ENCODE peak calls at places on chromosomes 5 and 9, in four cellular contexts. Y is breast epithelium, H is anterior cingulate cortex, A is fibroblast of mammary gland. N is an unnamed sample.
A peak's percentile ranks its signal among the peaks of the same experiment; 100 is the strongest.

GRCh38 chr9:136859821-136860269 is 6.3 kb downstream of the EDF1 start:
- DNase-seq in Y (no peak), H (no peak), A (no peak), N (no peak)

GRCh38 chr9:90921104-90921503 is 119.5 kb downstream of the SYK start:
- DNase-seq in Y (peak; percentile 95), H (no peak), A (no peak), N (no peak)

GRCh38 chr5:118208031-118208453 is 780.3 kb downstream of the DTWD2 start:
- DNase-seq in Y (no peak), A (no peak), H (no peak), N (no peak)

GRCh38 chr5:16855475-16855874 is 80.6 kb downstream of the MYO10 start:
- DNase-seq in A (peak; percentile 68), Y (no peak), H (no peak), N (no peak)

GRCh38 chr5:134003957-134004625 is 684 bp downstream of the VDAC1 start:
- DNase-seq in A (peak; percentile 54), Y (peak; percentile 53), H (peak; percentile 22), N (peak; percentile 78)

GRCh38 chr9:130041648-130042405 is 1.2 kb downstream of the FNBP1 start:
- DNase-seq in Y (no peak), A (no peak), H (no peak), N (no peak)

GRCh38 chr9:133460405-133461175 is 812 bp downstream of the CACFD1 start:
- DNase-seq in Y (peak; percentile 75), A (no peak), H (peak; percentile 16), N (peak; percentile 86)

GRCh38 chr5:34480810-34481528 is 175.2 kb upstream of the RAI14 start:
- DNase-seq in H (no peak), Y (no peak), A (no peak), N (no peak)

GRCh38 chr9:88954073-88954472 is 37.2 kb upstream of the S1PR3 start:
- DNase-seq in Y (no peak), A (peak; percentile 50), H (no peak), N (no peak)

GRCh38 chr5:138490648-138491283 is 25.5 kb downstream of the EGR1 start:
- DNase-seq in H (no peak), Y (no peak), A (no peak), N (no peak)

GRCh38 chr9:112198646-112199045 is 23.5 kb upstream of the SUSD1 start:
- DNase-seq in Y (no peak), H (no peak), A (no peak), N (no peak)

GRCh38 chr9:91376239-91376638 is 14.5 kb upstream of the AUH start:
- DNase-seq in H (no peak), A (peak; percentile 17), Y (no peak), N (no peak)

GRCh38 chr5:61280766-61281427 is 51.2 kb upstream of the ZSWIM6 start:
- DNase-seq in H (no peak), A (no peak), Y (no peak), N (no peak)

GRCh38 chr9:105881654-105882349 is 187.5 kb downstream of the TMEM38B start:
- DNase-seq in Y (peak; percentile 48), A (peak; percentile 54), H (peak; percentile 35), N (peak; percentile 48)

GRCh38 chr5:154813736-154814135 is 36.7 kb downstream of the FAXDC2 start:
- DNase-seq in H (no peak), Y (no peak), A (no peak), N (no peak)

GRCh38 chr9:108468364-108468763 is 387.4 kb downstream of the ACTL7B start:
- DNase-seq in A (peak; percentile 59), H (no peak), Y (no peak), N (peak; percentile 22)

GRCh38 chr5:150801117-150801927 is 22.8 kb downstream of the SMIM3 start:
- DNase-seq in A (peak; percentile 80), Y (no peak), H (no peak), N (peak; percentile 42)

GRCh38 chr5:139414601-139415121 is 10.8 kb upstream of the SPATA24 start:
- DNase-seq in A (no peak), H (no peak), Y (no peak), N (no peak)

GRCh38 chr9:78691531-78691930 is 394.6 kb downstream of the PSAT1 start:
- DNase-seq in Y (no peak), A (peak; percentile 20), H (no peak), N (no peak)

GRCh38 chr9:133956520-133957076 is 35.5 kb downstream of the VAV2 start:
- DNase-seq in Y (no peak), A (no peak), H (no peak), N (no peak)

GRCh38 chr9:14170973-14171596 is 142.9 kb downstream of the NFIB start:
- DNase-seq in A (peak; percentile 73), Y (no peak), H (no peak), N (peak; percentile 4)

GRCh38 chr9:107600060-107600573 is 110.5 kb upstream of the KLF4 start:
- DNase-seq in A (no peak), H (no peak), Y (no peak), N (no peak)